ENCODE peak calls at places on chromosome 16, in nine cellular contexts. One of them, this sample, is unnamed.

GRCh38 chr16:1990336-1991134 is 765 bp downstream of the SYNGR3 start:
- DNase-seq in A549: no peak
- DNase-seq in fibroblast of lung: no peak
- DNase-seq in transverse colon: peak
- DNase-seq in testis: no peak
- DNase-seq in foreskin fibroblast: no peak
- DNase-seq in GM12865: peak
- DNase-seq in thoracic aorta: no peak
- DNase-seq in HFF-Myc: no peak
- DNase-seq in this sample: no peak

GRCh38 chr16:72666267-72666666 is 381.7 kb downstream of the ZFHX3 start:
- DNase-seq in thoracic aorta: no peak
- DNase-seq in HFF-Myc: no peak
- DNase-seq in fibroblast of lung: peak
- DNase-seq in testis: no peak
- DNase-seq in transverse colon: no peak
- DNase-seq in GM12865: peak
- DNase-seq in foreskin fibroblast: no peak
- DNase-seq in A549: no peak
- DNase-seq in this sample: peak

GRCh38 chr16:65731840-65732239 is 610.0 kb upstream of the CDH11 start:
- DNase-seq in thoracic aorta: no peak
- DNase-seq in testis: no peak
- DNase-seq in GM12865: no peak
- DNase-seq in HFF-Myc: no peak
- DNase-seq in foreskin fibroblast: no peak
- DNase-seq in transverse colon: no peak
- DNase-seq in fibroblast of lung: no peak
- DNase-seq in A549: no peak
- DNase-seq in this sample: peak

GRCh38 chr16:89574681-89575246 is 794 bp upstream of the CPNE7 start:
- DNase-seq in foreskin fibroblast: peak
- DNase-seq in testis: peak
- DNase-seq in GM12865: peak
- DNase-seq in transverse colon: peak
- DNase-seq in A549: peak
- DNase-seq in HFF-Myc: no peak
- DNase-seq in fibroblast of lung: peak
- DNase-seq in thoracic aorta: no peak
- DNase-seq in this sample: peak

GRCh38 chr16:26729917-26730541 is 336.7 kb upstream of the C16orf82 start:
- DNase-seq in testis: no peak
- DNase-seq in fibroblast of lung: no peak
- DNase-seq in HFF-Myc: no peak
- DNase-seq in A549: no peak
- DNase-seq in transverse colon: no peak
- DNase-seq in foreskin fibroblast: no peak
- DNase-seq in GM12865: no peak
- DNase-seq in thoracic aorta: no peak
- DNase-seq in this sample: peak

GRCh38 chr16:2250652-2251280 is 621 bp downstream of the ECI1 start:
- DNase-seq in HFF-Myc: no peak
- DNase-seq in GM12865: no peak
- DNase-seq in fibroblast of lung: no peak
- DNase-seq in foreskin fibroblast: no peak
- DNase-seq in transverse colon: peak
- DNase-seq in A549: no peak
- DNase-seq in thoracic aorta: no peak
- DNase-seq in testis: peak
- DNase-seq in this sample: peak

GRCh38 chr16:25030420-25031131 is 15.4 kb upstream of the ARHGAP17 start:
- DNase-seq in foreskin fibroblast: no peak
- DNase-seq in fibroblast of lung: no peak
- DNase-seq in thoracic aorta: no peak
- DNase-seq in A549: no peak
- DNase-seq in GM12865: peak
- DNase-seq in transverse colon: no peak
- DNase-seq in testis: no peak
- DNase-seq in HFF-Myc: no peak
- DNase-seq in this sample: no peak

GRCh38 chr16:19338335-19338734 is 52.8 kb downstream of the CLEC19A start:
- DNase-seq in foreskin fibroblast: no peak
- DNase-seq in testis: no peak
- DNase-seq in transverse colon: no peak
- DNase-seq in HFF-Myc: no peak
- DNase-seq in thoracic aorta: no peak
- DNase-seq in A549: peak
- DNase-seq in fibroblast of lung: no peak
- DNase-seq in GM12865: no peak
- DNase-seq in this sample: no peak

GRCh38 chr16:12728471-12728870 is 75.2 kb downstream of the CPPED1 start:
- DNase-seq in HFF-Myc: no peak
- DNase-seq in transverse colon: no peak
- DNase-seq in testis: no peak
- DNase-seq in GM12865: no peak
- DNase-seq in A549: no peak
- DNase-seq in thoracic aorta: no peak
- DNase-seq in foreskin fibroblast: no peak
- DNase-seq in fibroblast of lung: no peak
- DNase-seq in this sample: peak

GRCh38 chr16:847681-848445 is 47.3 kb upstream of the GNG13 start:
- DNase-seq in foreskin fibroblast: no peak
- DNase-seq in A549: no peak
- DNase-seq in transverse colon: no peak
- DNase-seq in fibroblast of lung: no peak
- DNase-seq in testis: no peak
- DNase-seq in GM12865: no peak
- DNase-seq in HFF-Myc: no peak
- DNase-seq in thoracic aorta: no peak
- DNase-seq in this sample: no peak

GRCh38 chr16:2087426-2088191 is 39.8 kb downstream of the TSC2 start:
- DNase-seq in GM12865: no peak
- DNase-seq in fibroblast of lung: no peak
- DNase-seq in foreskin fibroblast: no peak
- DNase-seq in A549: no peak
- DNase-seq in thoracic aorta: no peak
- DNase-seq in HFF-Myc: no peak
- DNase-seq in transverse colon: peak
- DNase-seq in testis: no peak
- DNase-seq in this sample: no peak

GRCh38 chr16:180921-181667 is 835 bp downstream of the HBQ1 start:
- DNase-seq in A549: peak
- DNase-seq in testis: peak
- DNase-seq in HFF-Myc: no peak
- DNase-seq in thoracic aorta: no peak
- DNase-seq in foreskin fibroblast: peak
- DNase-seq in GM12865: peak
- DNase-seq in fibroblast of lung: peak
- DNase-seq in transverse colon: peak
- DNase-seq in this sample: peak

GRCh38 chr16:82735176-82735575 is 108.4 kb downstream of the CDH13 start:
- DNase-seq in transverse colon: no peak
- DNase-seq in A549: no peak
- DNase-seq in thoracic aorta: no peak
- DNase-seq in HFF-Myc: no peak
- DNase-seq in testis: peak
- DNase-seq in GM12865: peak
- DNase-seq in fibroblast of lung: no peak
- DNase-seq in foreskin fibroblast: no peak
- DNase-seq in this sample: peak

GRCh38 chr16:51167170-51167710 is 16.2 kb upstream of the SALL1 start:
- DNase-seq in transverse colon: no peak
- DNase-seq in testis: no peak
- DNase-seq in GM12865: no peak
- DNase-seq in thoracic aorta: no peak
- DNase-seq in HFF-Myc: no peak
- DNase-seq in A549: no peak
- DNase-seq in fibroblast of lung: no peak
- DNase-seq in foreskin fibroblast: no peak
- DNase-seq in this sample: no peak

GRCh38 chr16:4734730-4735575 is 616 bp downstream of the DNAAF8 start:
- DNase-seq in testis: peak
- DNase-seq in thoracic aorta: peak
- DNase-seq in GM12865: peak
- DNase-seq in A549: peak
- DNase-seq in fibroblast of lung: peak
- DNase-seq in foreskin fibroblast: peak
- DNase-seq in HFF-Myc: peak
- DNase-seq in transverse colon: peak
- DNase-seq in this sample: peak

GRCh38 chr16:49343291-49343690 is 30.3 kb upstream of the C16orf78 start:
- DNase-seq in fibroblast of lung: no peak
- DNase-seq in transverse colon: no peak
- DNase-seq in A549: no peak
- DNase-seq in foreskin fibroblast: no peak
- DNase-seq in testis: no peak
- DNase-seq in thoracic aorta: no peak
- DNase-seq in GM12865: no peak
- DNase-seq in HFF-Myc: no peak
- DNase-seq in this sample: no peak

GRCh38 chr16:64085291-64085690 is 1036.6 kb downstream of the CDH11 start:
- DNase-seq in thoracic aorta: no peak
- DNase-seq in GM12865: no peak
- DNase-seq in HFF-Myc: no peak
- DNase-seq in testis: no peak
- DNase-seq in A549: no peak
- DNase-seq in foreskin fibroblast: no peak
- DNase-seq in fibroblast of lung: no peak
- DNase-seq in transverse colon: no peak
- DNase-seq in this sample: no peak

GRCh38 chr16:89499767-89500166 is 8.4 kb upstream of the SPG7 start:
- DNase-seq in thoracic aorta: no peak
- DNase-seq in A549: no peak
- DNase-seq in transverse colon: no peak
- DNase-seq in HFF-Myc: no peak
- DNase-seq in fibroblast of lung: no peak
- DNase-seq in testis: no peak
- DNase-seq in foreskin fibroblast: no peak
- DNase-seq in GM12865: no peak
- DNase-seq in this sample: no peak

GRCh38 chr16:51298800-51299199 is 147.7 kb upstream of the SALL1 start:
- DNase-seq in A549: no peak
- DNase-seq in testis: no peak
- DNase-seq in GM12865: no peak
- DNase-seq in foreskin fibroblast: no peak
- DNase-seq in transverse colon: no peak
- DNase-seq in thoracic aorta: no peak
- DNase-seq in HFF-Myc: no peak
- DNase-seq in fibroblast of lung: no peak
- DNase-seq in this sample: no peak

GRCh38 chr16:81700071-81700779 is 78.9 kb upstream of the PLCG2 start:
- DNase-seq in thoracic aorta: no peak
- DNase-seq in foreskin fibroblast: no peak
- DNase-seq in HFF-Myc: no peak
- DNase-seq in GM12865: no peak
- DNase-seq in A549: no peak
- DNase-seq in testis: no peak
- DNase-seq in transverse colon: no peak
- DNase-seq in fibroblast of lung: no peak
- DNase-seq in this sample: no peak

GRCh38 chr16:65413861-65414260 is 292.0 kb upstream of the CDH11 start:
- DNase-seq in transverse colon: no peak
- DNase-seq in foreskin fibroblast: no peak
- DNase-seq in GM12865: no peak
- DNase-seq in testis: no peak
- DNase-seq in A549: no peak
- DNase-seq in thoracic aorta: no peak
- DNase-seq in fibroblast of lung: peak
- DNase-seq in HFF-Myc: no peak
- DNase-seq in this sample: no peak

GRCh38 chr16:87844374-87844733 is 25.0 kb downstream of the SLC7A5 start:
- DNase-seq in A549: no peak
- DNase-seq in testis: no peak
- DNase-seq in fibroblast of lung: peak
- DNase-seq in foreskin fibroblast: no peak
- DNase-seq in HFF-Myc: no peak
- DNase-seq in thoracic aorta: no peak
- DNase-seq in transverse colon: no peak
- DNase-seq in GM12865: no peak
- DNase-seq in this sample: no peak
- TF ChIP-seq CTCF in A549: peak
- TF ChIP-seq CTCF in testis: no peak
- TF ChIP-seq CTCF in fibroblast of lung: no peak
- TF ChIP-seq CTCF in foreskin fibroblast: no peak
- TF ChIP-seq CTCF in HFF-Myc: no peak
- TF ChIP-seq CTCF in thoracic aorta: no peak
- TF ChIP-seq CTCF in transverse colon: no peak
- TF ChIP-seq CTCF in GM12865: peak
- TF ChIP-seq CTCF in this sample: no peak

DNA sequence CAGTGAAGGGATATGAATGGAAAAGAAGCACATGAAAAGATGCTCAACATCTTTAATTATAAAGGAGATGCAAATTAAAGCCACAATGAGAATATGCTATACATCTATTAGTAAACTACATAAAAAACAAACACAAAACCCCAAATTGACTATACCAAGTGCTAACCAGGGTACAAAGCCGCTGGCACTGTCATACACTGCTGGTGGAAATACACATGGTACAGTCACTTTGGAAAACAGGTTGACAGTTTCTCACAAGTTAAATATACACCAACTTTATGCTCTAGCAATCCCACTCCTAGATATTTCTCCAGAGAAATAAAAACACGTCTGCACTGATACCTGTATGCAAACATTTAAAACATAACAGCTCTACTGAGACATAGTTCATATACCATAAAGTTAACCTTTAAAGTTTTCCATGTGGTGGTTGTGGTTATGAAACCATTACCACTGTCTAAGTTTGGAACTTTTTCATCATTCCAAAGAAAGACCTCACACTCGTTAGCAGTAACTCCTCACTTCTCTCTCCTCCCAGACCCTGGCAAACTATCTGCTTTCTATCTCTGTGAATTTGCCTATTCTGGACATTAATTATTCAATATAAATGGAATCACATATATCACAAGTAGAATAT is 42.7 kb downstream of the ADGRG5 start:
- DNase-seq in testis: no peak
- DNase-seq in GM12865: no peak
- DNase-seq in A549: no peak
- DNase-seq in transverse colon: no peak
- DNase-seq in foreskin fibroblast: no peak
- DNase-seq in fibroblast of lung: no peak
- DNase-seq in thoracic aorta: no peak
- DNase-seq in HFF-Myc: no peak
- DNase-seq in this sample: no peak
- H3K4me3 ChIP-seq in testis: no peak
- H3K4me3 ChIP-seq in GM12865: no peak
- H3K4me3 ChIP-seq in A549: no peak
- H3K4me3 ChIP-seq in transverse colon: no peak
- H3K4me3 ChIP-seq in foreskin fibroblast: no peak
- H3K4me3 ChIP-seq in fibroblast of lung: no peak
- H3K4me3 ChIP-seq in thoracic aorta: no peak
- H3K4me3 ChIP-seq in HFF-Myc: no peak
- H3K4me3 ChIP-seq in this sample: no peak

GRCh38 chr16:21614896-21615295 is 15.5 kb downstream of the METTL9 start:
- DNase-seq in A549: no peak
- DNase-seq in HFF-Myc: no peak
- DNase-seq in testis: no peak
- DNase-seq in foreskin fibroblast: no peak
- DNase-seq in GM12865: no peak
- DNase-seq in thoracic aorta: no peak
- DNase-seq in transverse colon: no peak
- DNase-seq in fibroblast of lung: no peak
- DNase-seq in this sample: no peak
- TF ChIP-seq CTCF in A549: no peak
- TF ChIP-seq CTCF in HFF-Myc: peak
- TF ChIP-seq CTCF in testis: no peak
- TF ChIP-seq CTCF in foreskin fibroblast: no peak
- TF ChIP-seq CTCF in GM12865: no peak
- TF ChIP-seq CTCF in thoracic aorta: no peak
- TF ChIP-seq CTCF in transverse colon: no peak
- TF ChIP-seq CTCF in fibroblast of lung: no peak
- TF ChIP-seq CTCF in this sample: no peak

GRCh38 chr16:67841198-67841815 is 813 bp upstream of the THAP11 start:
- DNase-seq in HFF-Myc: no peak
- DNase-seq in A549: no peak
- DNase-seq in fibroblast of lung: no peak
- DNase-seq in thoracic aorta: no peak
- DNase-seq in transverse colon: no peak
- DNase-seq in testis: no peak
- DNase-seq in GM12865: peak
- DNase-seq in foreskin fibroblast: no peak
- DNase-seq in this sample: no peak
- H3K4me3 ChIP-seq in HFF-Myc: peak
- H3K4me3 ChIP-seq in A549: peak
- H3K4me3 ChIP-seq in fibroblast of lung: peak
- H3K4me3 ChIP-seq in thoracic aorta: peak
- H3K4me3 ChIP-seq in transverse colon: peak
- H3K4me3 ChIP-seq in testis: peak
- H3K4me3 ChIP-seq in GM12865: peak
- H3K4me3 ChIP-seq in foreskin fibroblast: peak
- H3K4me3 ChIP-seq in this sample: peak

This sample was measured in AG10803.